ENCODE peak calls at places on chromosomes 4 and X, in six cellular contexts. V, U, Y, M, Q and W are unnamed samples. For H3K27me3, the result is how much of the 10 kb centered on the place peaks cover.

GRCh38 chrX:48617542-48618340 is 20.4 kb downstream of the WDR13 start:
- DNase-seq in V (no peak), U (no peak), Y (peak), M (no peak), Q (no peak), W (peak)

GRCh38 chr4:157265281-157265680 is 44.8 kb downstream of the GRIA2 start:
- DNase-seq in V (peak), U (no peak), Y (no peak), M (peak), Q (no peak), W (no peak)

GRCh38 chr4:118743867-118744266 is 58.7 kb downstream of the METTL14 start:
- DNase-seq in V (no peak), U (no peak), Y (no peak), M (no peak), Q (no peak), W (peak)

GRCh38 chrX:45803383-45803921 is 602.8 kb upstream of the DIPK2B start:
- DNase-seq in V (no peak), U (no peak), Y (no peak), M (no peak), Q (no peak), W (no peak)

GRCh38 chrX:40784516-40785151 is 49.3 kb upstream of the MED14 start:
- DNase-seq in V (no peak), U (no peak), Y (no peak), M (no peak), Q (no peak), W (no peak)

GRCh38 chrX:71158603-71159002 is 14.0 kb downstream of the NLGN3 start:
- DNase-seq in V (no peak), U (no peak), Y (no peak), M (no peak), Q (no peak), W (no peak)

GRCh38 chrX:110183314-110183713 is 134.6 kb downstream of the AMMECR1 start:
- DNase-seq in V (no peak), U (no peak), Y (no peak), M (no peak), Q (no peak), W (no peak)

GRCh38 chrX:108299101-108299591 is 139.1 kb downstream of the COL4A6 start:
- DNase-seq in V (peak), U (no peak), Y (no peak), M (no peak), Q (no peak), W (no peak)

GRCh38 chr4:13876151-13876550 is 248.6 kb upstream of the BOD1L1 start:
- DNase-seq in V (no peak), U (no peak), Y (no peak), M (no peak), Q (no peak), W (no peak)

GRCh38 chr4:41216294-41217019 is 2.1 kb upstream of the APBB2 start:
- DNase-seq in V (peak), U (peak), Y (peak), M (peak), Q (peak), W (peak)

GRCh38 chr4:41217020-41217333 is 2.6 kb upstream of the APBB2 start:
- DNase-seq in V (no peak), U (peak), Y (no peak), M (no peak), Q (no peak), W (no peak)

GRCh38 chr4:41215969-41216293 is 1.6 kb upstream of the APBB2 start:
- DNase-seq in V (no peak), U (no peak), Y (no peak), M (no peak), Q (no peak), W (no peak)

GRCh38 chr4:41218703-41219102 is 4.4 kb upstream of the APBB2 start:
- DNase-seq in V (no peak), U (peak), Y (no peak), M (no peak), Q (no peak), W (no peak)

DNA sequence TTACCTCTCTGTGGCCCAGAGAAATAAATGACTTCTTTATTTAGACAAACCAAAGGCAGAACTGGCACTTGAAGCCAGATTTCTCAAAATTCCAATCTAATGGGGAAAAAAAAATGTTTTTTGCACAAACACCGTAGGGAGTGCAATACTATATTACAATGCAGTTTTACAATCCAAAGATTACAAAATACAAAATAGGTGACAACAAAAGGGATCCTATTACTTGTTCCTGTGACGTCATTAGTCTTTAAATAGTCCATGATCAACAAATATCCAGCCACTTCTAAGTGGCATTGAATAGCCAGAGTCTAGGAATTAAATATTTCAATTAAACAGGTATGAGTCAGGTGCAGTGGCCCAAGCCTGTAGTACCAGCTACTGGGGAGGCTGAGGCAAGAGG is 3.0 kb upstream of the APBB2 start:
- DNase-seq in V (no peak), U (no peak), Y (no peak), M (no peak), Q (no peak), W (no peak)
- H3K27me3 ChIP-seq in V (under half), U (under half), Y (under half), M (under half), Q (under half), W (under half)

GRCh38 chr4:3766791-3767561 is 791 bp downstream of the ADRA2C start:
- DNase-seq in V (peak), U (no peak), Y (no peak), M (no peak), Q (no peak), W (no peak)
- TF ChIP-seq CTCF in V (no peak), U (no peak), Y (no peak), M (no peak), Q (no peak), W (no peak)

GRCh38 chr4:74794341-74794801 is at the start of gene BTC:
- DNase-seq in V (peak), U (no peak), Y (peak), M (peak), Q (peak), W (peak)

GRCh38 chr4:74796631-74797030 is 2.3 kb upstream of the BTC start:
- DNase-seq in V (no peak), U (no peak), Y (no peak), M (no peak), Q (no peak), W (no peak)

GRCh38 chr4:74805601-74806000 is 11.3 kb upstream of the BTC start:
- DNase-seq in V (peak), U (no peak), Y (no peak), M (no peak), Q (no peak), W (no peak)

GRCh38 chr4:74800310-74800709 is 6.0 kb upstream of the BTC start:
- DNase-seq in V (no peak), U (no peak), Y (no peak), M (no peak), Q (no peak), W (no peak)
- H3K27me3 ChIP-seq in V (under half), U (under half), Y (under half), M (under half), Q (under half), W (under half)

GRCh38 chrX:100658936-100659335 is 14.9 kb downstream of the SRPX2 start:
- DNase-seq in V (no peak), U (no peak), Y (no peak), M (no peak), Q (no peak), W (no peak)

GRCh38 chrX:100650841-100651240 is 6.8 kb downstream of the SRPX2 start:
- DNase-seq in V (no peak), U (no peak), Y (no peak), M (no peak), Q (no peak), W (no peak)

GRCh38 chrX:100652266-100652665 is 8.3 kb downstream of the SRPX2 start:
- DNase-seq in V (no peak), U (no peak), Y (no peak), M (no peak), Q (no peak), W (no peak)

GRCh38 chrX:100649550-100650356 is 5.8 kb downstream of the SRPX2 start:
- DNase-seq in V (no peak), U (no peak), Y (no peak), M (no peak), Q (peak), W (peak)

GRCh38 chrX:100654256-100654655 is 10.3 kb downstream of the SRPX2 start:
- DNase-seq in V (peak), U (no peak), Y (no peak), M (no peak), Q (no peak), W (no peak)
- TF ChIP-seq CTCF in V (peak), U (no peak), Y (no peak), M (no peak), Q (no peak), W (no peak)

GRCh38 chr4:151785484-151786157 is 24.8 kb upstream of the GATB start:
- DNase-seq in V (no peak), U (peak), Y (no peak), M (no peak), Q (no peak), W (no peak)

GRCh38 chr4:151786158-151786495 is 25.3 kb upstream of the GATB start:
- DNase-seq in V (no peak), U (peak), Y (no peak), M (no peak), Q (no peak), W (no peak)

GRCh38 chr4:151784676-151785075 is 23.9 kb upstream of the GATB start:
- DNase-seq in V (no peak), U (peak), Y (no peak), M (no peak), Q (no peak), W (no peak)

GRCh38 chr4:151783867-151784266 is 23.1 kb upstream of the GATB start:
- DNase-seq in V (no peak), U (peak), Y (no peak), M (no peak), Q (no peak), W (no peak)

GRCh38 chr4:151788021-151788420 is 27.2 kb upstream of the GATB start:
- DNase-seq in V (no peak), U (peak), Y (no peak), M (no peak), Q (no peak), W (no peak)
- H3K27me3 ChIP-seq in V (under half), U (under half), Y (under half), M (under half), Q (under half), W (under half)

GRCh38 chr4:82898322-82899243 is 2.0 kb upstream of the THAP9 start:
- DNase-seq in V (no peak), U (no peak), Y (no peak), M (peak), Q (no peak), W (no peak)
- TF ChIP-seq CTCF in V (no peak), U (peak), Y (no peak), M (peak), Q (peak), W (peak)

DNA sequence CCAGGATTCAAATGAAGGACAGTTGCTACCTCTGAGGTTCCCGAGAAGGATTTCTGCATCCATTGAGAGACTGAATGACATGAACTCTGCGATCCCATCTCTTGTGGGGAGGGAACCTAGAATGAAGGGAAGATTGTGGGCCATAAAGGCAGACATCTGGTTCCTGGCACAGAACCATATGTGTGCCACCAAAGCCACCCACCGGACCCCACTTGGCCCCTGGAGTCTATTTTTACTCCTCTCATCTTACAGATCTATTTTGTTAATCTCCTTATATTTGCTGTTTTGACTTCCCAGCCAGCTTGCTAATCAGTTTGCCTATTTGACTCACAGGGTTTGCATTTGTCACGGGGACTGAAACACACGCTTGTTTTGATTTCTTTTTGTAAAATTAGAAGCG is 7.3 kb downstream of the SOD3 start:
- DNase-seq in V (no peak), U (peak), Y (no peak), M (no peak), Q (no peak), W (no peak)
- H3K27me3 ChIP-seq in V (half or more), U (under half), Y (under half), M (under half), Q (under half), W (under half)

GRCh38 chrX:68343551-68343950 is 89.7 kb downstream of the OPHN1 start:
- DNase-seq in V (no peak), U (no peak), Y (no peak), M (no peak), Q (no peak), W (no peak)
- TF ChIP-seq CTCF in V (no peak), U (no peak), Y (no peak), M (no peak), Q (no peak), W (no peak)